ENCODE peak calls at places on chromosome 15, in seven cellular contexts. Y, W, R, G, Q, C and M are unnamed samples.

GRCh38 chr15:75036269-75036668 is 12.9 kb downstream of the PPCDC start:
- DNase-seq in Y (no peak), W (peak), R (no peak), G (no peak), Q (no peak), C (no peak), M (no peak)

GRCh38 chr15:50828610-50829206 is 63.2 kb upstream of the SPPL2A start:
- DNase-seq in Y (no peak), W (peak), R (no peak), G (no peak), Q (no peak), C (no peak), M (no peak)

GRCh38 chr15:69324031-69324430 is 25.3 kb downstream of the PAQR5 start:
- DNase-seq in Y (no peak), W (no peak), R (no peak), G (no peak), Q (no peak), C (no peak), M (no peak)

GRCh38 chr15:90414408-90415028 is 26.5 kb downstream of the IQGAP1 start:
- DNase-seq in Y (no peak), W (peak), R (no peak), G (no peak), Q (no peak), C (no peak), M (no peak)

GRCh38 chr15:75091814-75092213 is 68.4 kb downstream of the PPCDC start:
- DNase-seq in Y (no peak), W (peak), R (no peak), G (no peak), Q (no peak), C (no peak), M (no peak)

GRCh38 chr15:50881121-50882048 is 27.1 kb upstream of the AP4E1 start:
- DNase-seq in Y (no peak), W (peak), R (no peak), G (no peak), Q (no peak), C (no peak), M (no peak)

GRCh38 chr15:70242962-70243685 is 145.4 kb upstream of the TLE3 start:
- DNase-seq in Y (no peak), W (no peak), R (no peak), G (no peak), Q (peak), C (no peak), M (no peak)

GRCh38 chr15:39583586-39584265 is 2.8 kb downstream of the THBS1 start:
- DNase-seq in Y (no peak), W (peak), R (peak), G (no peak), Q (no peak), C (no peak), M (no peak)

GRCh38 chr15:47523669-47524068 is 193.6 kb upstream of the SEMA6D start:
- DNase-seq in Y (no peak), W (peak), R (no peak), G (no peak), Q (no peak), C (no peak), M (no peak)

GRCh38 chr15:28885630-28886430 is at the start of gene APBA2:
- DNase-seq in Y (peak), W (no peak), R (peak), G (peak), Q (peak), C (no peak), M (no peak)

GRCh38 chr15:33699691-33700447 is 268.4 kb upstream of the CHRM5 start:
- DNase-seq in Y (no peak), W (peak), R (peak), G (no peak), Q (no peak), C (no peak), M (no peak)

GRCh38 chr15:45023659-45024320 is 795 bp downstream of the SORD start:
- DNase-seq in Y (no peak), W (peak), R (no peak), G (no peak), Q (no peak), C (no peak), M (no peak)

GRCh38 chr15:91940466-91941381 is 87.2 kb downstream of the SLCO3A1 start:
- DNase-seq in Y (no peak), W (peak), R (no peak), G (no peak), Q (no peak), C (no peak), M (no peak)

GRCh38 chr15:40342421-40343313 is 1.9 kb upstream of the CCDC9B start:
- DNase-seq in Y (no peak), W (peak), R (no peak), G (no peak), Q (no peak), C (no peak), M (no peak)

GRCh38 chr15:66567897-66568296 is 2.1 kb upstream of the LCTL start:
- DNase-seq in Y (no peak), W (no peak), R (no peak), G (no peak), Q (no peak), C (no peak), M (no peak)

GRCh38 chr15:76169013-76169412 is 109.2 kb downstream of the TMEM266 start:
- DNase-seq in Y (no peak), W (peak), R (no peak), G (no peak), Q (no peak), C (no peak), M (no peak)

GRCh38 chr15:73593278-73594074 is 39.7 kb downstream of the NPTN start:
- DNase-seq in Y (no peak), W (no peak), R (no peak), G (no peak), Q (no peak), C (no peak), M (no peak)

GRCh38 chr15:76501726-76502125 is 165.2 kb downstream of the ISL2 start:
- DNase-seq in Y (no peak), W (peak), R (no peak), G (no peak), Q (no peak), C (no peak), M (no peak)

GRCh38 chr15:67024322-67024997 is 40.9 kb upstream of the SMAD3 start:
- DNase-seq in Y (no peak), W (peak), R (no peak), G (peak), Q (no peak), C (no peak), M (peak)

GRCh38 chr15:90482124-90483011 is 47.4 kb upstream of the CRTC3 start:
- DNase-seq in Y (peak), W (no peak), R (peak), G (no peak), Q (peak), C (peak), M (no peak)

GRCh38 chr15:60639502-60639901 is 160.6 kb upstream of the ICE2 start:
- DNase-seq in Y (no peak), W (no peak), R (no peak), G (no peak), Q (no peak), C (no peak), M (no peak)

GRCh38 chr15:94412979-94413741 is 181.8 kb downstream of the MCTP2 start:
- DNase-seq in Y (no peak), W (peak), R (peak), G (no peak), Q (no peak), C (no peak), M (no peak)

GRCh38 chr15:84600687-84601554 is at the start of gene ZSCAN2:
- DNase-seq in Y (peak), W (peak), R (peak), G (peak), Q (peak), C (peak), M (peak)

GRCh38 chr15:83837946-83838571 is 184.1 kb downstream of the ADAMTSL3 start:
- DNase-seq in Y (no peak), W (peak), R (peak), G (peak), Q (no peak), C (peak), M (no peak)

GRCh38 chr15:76150971-76151598 is 91.3 kb downstream of the TMEM266 start:
- DNase-seq in Y (peak), W (peak), R (peak), G (peak), Q (peak), C (peak), M (peak)

GRCh38 chr15:29324746-29325145 is 55.1 kb upstream of the NSMCE3 start:
- DNase-seq in Y (no peak), W (no peak), R (no peak), G (no peak), Q (no peak), C (no peak), M (no peak)

GRCh38 chr15:44468713-44469385 is 41.4 kb downstream of the CTDSPL2 start:
- DNase-seq in Y (no peak), W (peak), R (no peak), G (no peak), Q (no peak), C (no peak), M (no peak)

GRCh38 chr15:100242989-100243388 is 98.8 kb downstream of the ADAMTS17 start:
- DNase-seq in Y (no peak), W (no peak), R (no peak), G (no peak), Q (no peak), C (no peak), M (no peak)

GRCh38 chr15:72231847-72232461 is 964 bp upstream of the PKM start:
- DNase-seq in Y (no peak), W (peak), R (no peak), G (peak), Q (peak), C (no peak), M (no peak)